ENCODE peak calls at places on chromosomes 1 and 21, in nine cellular contexts. B is CD8-positive, alpha-beta T cell; Y is brain microvascular endothelial cell; E is fibroblast of the aortic adventitia; N is foreskin keratinocyte; Q is tibial nerve; C is tibial artery; K is foreskin fibroblast; P is PC-9. Z is an unnamed sample.
A peak's percentile ranks its signal among the peaks of the same experiment; 100 is the strongest.

GRCh38 chr1:206953126-206953525 is 6.9 kb upstream of the PIGR start:
- DNase-seq in E (no peak), N (no peak), B (no peak), C (no peak), K (no peak), Q (no peak), P (no peak), Y (no peak), Z (no peak)

GRCh38 chr1:228372183-228373003 is 34.2 kb downstream of the TRIM11 start:
- DNase-seq in Y (no peak), K (no peak), B (no peak), N (no peak), E (no peak), P (peak; percentile 40), C (peak; percentile 61), Q (no peak), Z (peak; percentile 91)

GRCh38 chr21:28952686-28953085 is 40.0 kb downstream of the LTN1 start:
- DNase-seq in C (no peak), B (no peak), K (no peak), Q (no peak), E (no peak), N (no peak), Y (peak; percentile 5), P (no peak), Z (no peak)

GRCh38 chr1:201681375-201681774 is 142.4 kb downstream of the NAV1 start:
- DNase-seq in P (no peak), Q (no peak), B (no peak), E (peak; percentile 24), C (peak; percentile 78), N (no peak), K (no peak), Y (no peak), Z (no peak)

GRCh38 chr1:229557913-229558414 is 543 bp downstream of the ABCB10 start:
- DNase-seq in E (no peak), P (peak; percentile 44), K (peak; percentile 62), C (peak; percentile 80), Y (no peak), B (peak; percentile 38), N (peak; percentile 27), Q (no peak), Z (no peak)

GRCh38 chr1:56547977-56548376 is 31.4 kb downstream of the PLPP3 start:
- DNase-seq in Q (peak; percentile 44), B (no peak), P (peak; percentile 62), C (no peak), N (no peak), K (no peak), Y (no peak), E (no peak), Z (no peak)

GRCh38 chr1:9473032-9473792 is 66.1 kb upstream of the SLC25A33 start:
- DNase-seq in Y (peak; percentile 94), K (peak; percentile 97), E (peak; percentile 96), C (peak; percentile 85), B (no peak), P (peak; percentile 71), Q (peak; percentile 71), N (peak; percentile 88), Z (no peak)

GRCh38 chr1:11540773-11541160 is 61.8 kb downstream of the DISP3 start:
- DNase-seq in Y (no peak), K (no peak), B (no peak), C (no peak), Q (no peak), N (no peak), P (no peak), E (no peak), Z (no peak)

GRCh38 chr1:42206164-42206563 is 41.6 kb upstream of the GUCA2A start:
- DNase-seq in C (no peak), K (no peak), E (no peak), Y (no peak), N (peak; percentile 80), B (no peak), Q (no peak), P (peak; percentile 79), Z (no peak)

GRCh38 chr1:226304291-226304955 is 4.5 kb downstream of the LIN9 start:
- DNase-seq in P (no peak), C (no peak), B (no peak), E (no peak), Q (no peak), N (no peak), K (no peak), Y (no peak), Z (no peak)

GRCh38 chr1:20279507-20279906 is 11.2 kb upstream of the VWA5B1 start:
- DNase-seq in C (no peak), B (no peak), Y (peak; percentile 33), N (peak; percentile 87), P (peak; percentile 51), K (peak; percentile 64), Q (no peak), E (peak; percentile 54), Z (no peak)

GRCh38 chr1:13908128-13908527 is 208.1 kb downstream of the PRDM2 start:
- DNase-seq in Q (no peak), P (no peak), N (no peak), Y (no peak), C (no peak), K (no peak), E (no peak), B (no peak), Z (no peak)

GRCh38 chr1:54360165-54361005 is 45.8 kb downstream of the SSBP3 start:
- DNase-seq in P (no peak), Y (no peak), B (no peak), K (no peak), N (no peak), Q (no peak), E (no peak), C (no peak), Z (no peak)

GRCh38 chr1:183033205-183033604 is 10.0 kb downstream of the LAMC1 start:
- DNase-seq in C (no peak), K (no peak), N (peak; percentile 88), P (no peak), E (no peak), B (no peak), Q (no peak), Y (no peak), Z (no peak)

GRCh38 chr1:39701092-39701460 is 9.8 kb upstream of the HPCAL4 start:
- DNase-seq in E (peak; percentile 82), Y (peak; percentile 82), P (no peak), Q (peak; percentile 24), N (peak; percentile 26), B (no peak), C (no peak), K (peak; percentile 54), Z (no peak)

GRCh38 chr1:190563230-190563629 is 85.6 kb upstream of the BRINP3 start:
- DNase-seq in Q (no peak), C (no peak), P (no peak), K (no peak), B (no peak), Y (no peak), N (no peak), E (no peak), Z (no peak)

GRCh38 chr21:45599146-45599581 is 44.4 kb upstream of the PCBP3 start:
- DNase-seq in C (peak; percentile 49), N (no peak), P (no peak), K (no peak), Y (no peak), E (no peak), B (no peak), Q (no peak), Z (peak; percentile 68)

GRCh38 chr1:81414417-81415087 is 386.2 kb upstream of the ADGRL2 start:
- DNase-seq in K (peak; percentile 69), Q (peak; percentile 78), E (peak; percentile 48), C (peak; percentile 82), B (no peak), P (peak; percentile 39), N (no peak), Y (peak; percentile 7), Z (no peak)

GRCh38 chr1:241202321-241202845 is 154.6 kb downstream of the RGS7 start:
- DNase-seq in P (no peak), C (no peak), N (peak; percentile 25), E (no peak), Y (no peak), K (peak; percentile 14), Q (no peak), B (no peak), Z (no peak)

GRCh38 chr1:93798301-93798700 is 80.7 kb downstream of the DNTTIP2 start:
- DNase-seq in Q (no peak), Y (peak; percentile 77), K (peak; percentile 88), C (no peak), E (peak; percentile 98), B (no peak), P (peak; percentile 28), N (peak; percentile 42), Z (no peak)

GRCh38 chr1:17437260-17438175 is 2.0 kb downstream of the RCC2 start:
- DNase-seq in Q (no peak), E (no peak), B (peak; percentile 46), N (no peak), Y (no peak), P (peak; percentile 35), K (peak; percentile 70), C (peak; percentile 70), Z (no peak)

GRCh38 chr1:24966724-24967346 is 36.8 kb upstream of the RUNX3 start:
- DNase-seq in E (peak; percentile 56), N (peak; percentile 68), K (peak; percentile 50), Y (peak; percentile 94), C (no peak), Q (no peak), B (peak; percentile 58), P (no peak), Z (no peak)

DNA sequence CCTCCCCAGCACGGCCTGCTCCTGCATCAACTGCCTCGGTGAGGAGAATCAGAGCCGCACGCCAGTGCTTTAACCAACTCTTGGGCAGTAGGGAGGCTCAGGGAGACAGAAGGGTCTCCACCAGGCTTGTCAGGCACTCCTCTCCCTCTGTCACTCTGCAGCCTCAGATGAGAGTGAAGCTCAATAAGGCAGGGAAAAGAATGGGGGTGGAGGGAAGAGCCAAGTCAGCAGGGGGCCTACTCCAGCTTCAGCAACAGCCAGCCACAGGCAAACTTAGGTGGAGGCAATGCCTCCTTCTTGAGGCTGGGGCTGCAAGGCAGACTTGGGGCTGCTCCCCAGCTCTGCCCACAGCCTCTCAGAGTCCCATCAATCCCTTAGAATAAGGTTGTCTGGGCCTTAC is 51.8 kb upstream of the A3GALT2 start:
- DNase-seq in P (no peak), N (no peak), B (no peak), Q (no peak), C (no peak), Y (no peak), E (no peak), K (no peak), Z (no peak)
- TF ChIP-seq CTCF in P (no peak), N (peak; percentile 18), B (no peak), Q (no peak), C (no peak), Y (peak; percentile 34), E (no peak), K (no peak), Z (peak; percentile 9)

GRCh38 chr1:67700692-67701410 is 15.8 kb downstream of the GADD45A start:
- DNase-seq in B (no peak), K (no peak), P (peak; percentile 84), C (no peak), E (peak; percentile 35), Y (peak; percentile 78), N (peak; percentile 44), Q (no peak), Z (no peak)
- TF ChIP-seq CTCF in B (no peak), K (no peak), P (peak; percentile 55), C (no peak), E (peak; percentile 39), Y (peak; percentile 71), N (peak; percentile 36), Q (no peak), Z (peak; percentile 40)

GRCh38 chr1:199684686-199685273 is 342.7 kb upstream of the NR5A2 start:
- DNase-seq in C (no peak), Y (peak; percentile 71), B (no peak), Q (peak; percentile 61), K (peak; percentile 80), E (peak; percentile 80), P (peak; percentile 34), N (peak; percentile 57), Z (no peak)
- TF ChIP-seq CTCF in C (peak; percentile 54), Y (peak; percentile 78), B (peak; percentile 68), Q (peak; percentile 60), K (peak; percentile 70), E (peak; percentile 80), P (peak; percentile 88), N (peak; percentile 94), Z (peak; percentile 94)

GRCh38 chr1:109112056-109112651 is 1.8 kb upstream of the ELAPOR1 start:
- DNase-seq in Y (no peak), P (no peak), Q (no peak), B (no peak), C (no peak), K (peak; percentile 54), E (peak; percentile 50), N (peak; percentile 48), Z (no peak)
- TF ChIP-seq CTCF in Y (peak; percentile 31), P (no peak), Q (no peak), B (no peak), C (no peak), K (peak; percentile 21), E (peak; percentile 31), N (peak; percentile 73), Z (no peak)

Z was measured in chondrocyte.